ENCODE peak calls at places on chromosomes 13 and 19, in ten cellular contexts. P is SK-N-SH, C is astrocyte, V is GM23338, B is MM.1S, N is fibroblast of lung, O is GM23248, E is IMR-90, K is PC-3, D is HepG2. T is an unnamed sample.

GRCh38 chr19:32266453-32266852 is 79.0 kb upstream of the ZNF507 start:
- DNase-seq in P (peak; percentile 71), C (no peak), V (no peak), B (no peak), N (no peak), O (no peak), E (no peak), K (no peak), D (no peak), T (no peak)

GRCh38 chr13:106586764-106587163 is 18.8 kb upstream of the ARGLU1 start:
- DNase-seq in P (no peak), C (no peak), V (no peak), B (no peak), N (no peak), O (no peak), E (no peak), K (no peak), D (no peak), T (no peak)

GRCh38 chr13:73168993-73169401 is 110.2 kb downstream of the KLF5 start:
- DNase-seq in P (no peak), C (peak; percentile 80), V (no peak), B (no peak), N (peak; percentile 86), O (peak; percentile 13), E (peak; percentile 53), K (peak; percentile 17), D (no peak), T (no peak)

GRCh38 chr19:4811328-4812131 is 20.0 kb downstream of the TICAM1 start:
- DNase-seq in P (peak; percentile 82), C (no peak), V (peak; percentile 75), B (peak; percentile 74), N (peak; percentile 37), O (peak; percentile 67), E (peak; percentile 45), K (peak; percentile 88), D (peak; percentile 63), T (peak; percentile 92)

GRCh38 chr19:13098291-13099072 is 4.2 kb downstream of the LYL1 start:
- DNase-seq in P (no peak), C (no peak), V (peak; percentile 72), B (no peak), N (peak; percentile 49), O (peak; percentile 77), E (no peak), K (peak; percentile 71), D (no peak), T (peak; percentile 71)

GRCh38 chr19:35534803-35535480 is 1.7 kb downstream of the GAPDHS start:
- DNase-seq in P (no peak), C (no peak), V (peak; percentile 28), B (no peak), N (no peak), O (no peak), E (no peak), K (no peak), D (no peak), T (no peak)

GRCh38 chr13:89746554-89746953 is 1600.9 kb upstream of the MIR17HG start:
- DNase-seq in P (no peak), C (no peak), V (peak; percentile 19), B (no peak), N (no peak), O (no peak), E (no peak), K (no peak), D (no peak), T (no peak)

GRCh38 chr13:49580980-49581680 is 4.2 kb downstream of the RCBTB1 start:
- DNase-seq in P (no peak), C (no peak), V (no peak), B (no peak), N (no peak), O (no peak), E (no peak), K (no peak), D (no peak), T (no peak)

GRCh38 chr19:45403272-45403671 is 1.6 kb downstream of the PPP1R13L start:
- DNase-seq in P (no peak), C (no peak), V (no peak), B (no peak), N (no peak), O (no peak), E (no peak), K (no peak), D (no peak), T (no peak)

GRCh38 chr13:19157461-19157860 is 24.2 kb downstream of the TUBA3C start:
- DNase-seq in P (no peak), C (no peak), V (no peak), B (no peak), N (no peak), O (no peak), E (no peak), K (no peak), D (no peak), T (no peak)

GRCh38 chr19:35545855-35546381 is 492 bp downstream of the TMEM147 start:
- DNase-seq in P (peak; percentile 79), C (no peak), V (peak; percentile 63), B (peak; percentile 52), N (peak; percentile 18), O (peak; percentile 64), E (no peak), K (peak; percentile 23), D (no peak), T (peak; percentile 83)

GRCh38 chr19:34232566-34233481 is 21.5 kb upstream of the GARRE1 start:
- DNase-seq in P (no peak), C (peak; percentile 98), V (no peak), B (no peak), N (peak; percentile 98), O (peak; percentile 96), E (peak; percentile 96), K (peak; percentile 86), D (peak; percentile 56), T (no peak)

GRCh38 chr13:43020794-43021193 is 2.6 kb upstream of the DNAJC15 start:
- DNase-seq in P (no peak), C (no peak), V (no peak), B (no peak), N (no peak), O (no peak), E (no peak), K (peak; percentile 63), D (no peak), T (no peak)

GRCh38 chr13:43014162-43014561 is 9.2 kb upstream of the DNAJC15 start:
- DNase-seq in P (peak; percentile 47), C (no peak), V (no peak), B (no peak), N (no peak), O (no peak), E (no peak), K (no peak), D (no peak), T (no peak)

GRCh38 chr13:43021926-43022670 is 1.3 kb upstream of the DNAJC15 start:
- DNase-seq in P (no peak), C (no peak), V (no peak), B (no peak), N (peak; percentile 17), O (peak; percentile 24), E (peak; percentile 31), K (no peak), D (no peak), T (no peak)

GRCh38 chr13:43019811-43020210 is 3.6 kb upstream of the DNAJC15 start:
- DNase-seq in P (no peak), C (no peak), V (no peak), B (no peak), N (no peak), O (no peak), E (no peak), K (no peak), D (no peak), T (no peak)

GRCh38 chr13:43016226-43016625 is 7.2 kb upstream of the DNAJC15 start:
- DNase-seq in P (no peak), C (no peak), V (peak; percentile 29), B (no peak), N (no peak), O (no peak), E (no peak), K (no peak), D (no peak), T (no peak)
- H2AFZ ChIP-seq in P (no peak overlapping the region), C (no peak overlapping the region), V (peak overlapping the region; percentile 43), B (no peak overlapping the region), N (no peak overlapping the region), O (no peak overlapping the region), E (no peak overlapping the region), K (no peak overlapping the region), D (no peak overlapping the region), T (no peak overlapping the region)

DNA sequence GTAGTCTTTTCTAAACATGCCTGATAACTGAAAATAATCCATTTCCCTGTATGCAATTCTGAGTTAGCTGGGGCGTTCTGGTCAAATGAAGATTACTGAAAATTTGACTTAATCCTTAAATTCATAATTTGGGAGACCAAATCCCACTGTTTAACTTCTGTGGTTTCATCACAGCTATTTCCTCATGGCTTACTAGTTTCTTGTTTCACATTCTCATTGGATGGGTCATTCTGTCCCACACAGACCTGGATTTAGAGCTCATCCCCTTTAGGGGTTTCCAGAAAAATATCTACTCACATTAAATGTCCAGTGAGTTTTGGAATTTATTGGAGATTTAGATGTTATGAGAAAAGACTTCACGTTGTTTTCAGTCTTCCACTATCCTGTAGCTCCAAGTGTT is 709.3 kb upstream of the KLHL1 start:
- DNase-seq in P (no peak), C (peak; percentile 25), V (no peak), B (no peak), N (peak; percentile 33), O (no peak), E (peak; percentile 41), K (peak; percentile 5), D (no peak), T (no peak)
- H3K4me2 ChIP-seq in P (no peak overlapping the region), C (no peak overlapping the region), V (no peak overlapping the region), B (no peak overlapping the region), N (no peak overlapping the region), O (no peak overlapping the region), E (no peak overlapping the region), K (no peak overlapping the region), D (no peak overlapping the region), T (no peak overlapping the region)

GRCh38 chr13:40275636-40276035 is 390.8 kb downstream of the FOXO1 start:
- DNase-seq in P (no peak), C (peak; percentile 49), V (no peak), B (no peak), N (peak; percentile 61), O (peak; percentile 25), E (no peak), K (peak; percentile 75), D (no peak), T (no peak)
- H3K4me3 ChIP-seq in P (no peak overlapping the region), C (no peak overlapping the region), V (no peak overlapping the region), B (no peak overlapping the region), N (no peak overlapping the region), O (no peak overlapping the region), E (no peak overlapping the region), K (no peak overlapping the region), D (no peak overlapping the region), T (no peak overlapping the region)

DNA sequence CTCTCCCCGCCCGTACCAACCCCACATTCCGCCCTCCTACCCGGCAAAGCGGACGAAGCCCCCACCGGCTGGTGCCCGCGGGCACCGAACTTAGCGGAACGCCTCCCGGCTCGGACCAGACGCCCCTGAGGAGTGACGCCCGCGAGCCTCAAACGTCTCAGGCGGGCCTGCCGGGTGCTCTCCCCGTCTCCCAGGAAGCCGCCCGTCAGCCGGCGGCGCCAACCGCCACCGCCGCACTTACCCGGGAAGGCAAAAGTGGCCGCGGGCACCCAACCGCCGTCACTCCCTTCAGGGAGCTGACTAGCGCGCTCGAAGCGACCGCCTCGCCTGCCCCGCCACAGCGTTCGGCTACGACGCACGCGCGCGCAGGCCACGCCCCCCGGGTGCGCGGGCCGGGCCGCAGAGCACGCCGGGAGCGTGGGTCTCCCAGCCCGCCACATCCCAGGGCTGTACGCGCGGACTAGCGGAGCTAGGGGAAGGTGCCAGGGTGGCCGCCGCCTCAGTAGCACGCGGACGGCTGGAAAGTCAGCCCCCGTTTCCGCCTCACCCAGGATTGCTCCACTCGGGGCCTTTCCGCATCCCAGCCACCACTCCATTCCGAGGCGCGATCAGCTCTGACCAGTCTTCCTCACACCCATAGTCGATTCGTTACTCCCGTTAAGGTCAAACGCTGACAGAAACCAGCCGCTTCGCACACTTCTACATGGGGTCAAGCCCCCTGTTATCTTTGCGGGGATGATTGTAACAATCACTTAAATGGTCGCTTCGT is at the start of gene TEX30:
- DNase-seq in P (peak; percentile 97), C (peak; percentile 69), V (peak; percentile 82), B (peak; percentile 92), N (peak; percentile 80), O (peak; percentile 94), E (peak; percentile 76), K (peak; percentile 84), D (no peak), T (peak; percentile 94)
- H2AFZ ChIP-seq in P (peak within 1 kb of the TSS; percentile 94), C (peak within 1 kb of the TSS; percentile 98), V (peak within 1 kb of the TSS; percentile 96), B (peak within 1 kb of the TSS; percentile 92), N (peak within 1 kb of the TSS; percentile 99), O (peak within 1 kb of the TSS; percentile 96), E (peak within 1 kb of the TSS; percentile 100), K (peak within 1 kb of the TSS; percentile 81), D (no peak within 1 kb of the TSS), T (peak within 1 kb of the TSS; percentile 91)